ENCODE peak calls at places on chromosomes 13 and 19, in nine cellular contexts. H is suprapubic skin, X is lung, R is upper lobe of right lung, F is body of pancreas, C is uterus, J is neural progenitor cell, M is BE2C, Y is thoracic aorta. Z is an unnamed sample.

GRCh38 chr13:73404581-73404980 is 345.8 kb downstream of the KLF5 start:
- DNase-seq in F (no peak), Y (no peak), C (no peak), X (no peak), J (no peak), R (no peak), M (no peak), H (no peak), Z (no peak)

GRCh38 chr19:8569066-8569761 is 8.0 kb downstream of the MYO1F start:
- DNase-seq in C (no peak), R (no peak), X (peak), J (no peak), Y (no peak), H (no peak), M (no peak), F (peak), Z (peak)

GRCh38 chr13:73428137-73428536 is 369.3 kb downstream of the KLF5 start:
- DNase-seq in H (no peak), X (no peak), C (no peak), F (no peak), J (no peak), R (no peak), M (no peak), Y (no peak), Z (no peak)

GRCh38 chr13:44710576-44710975 is 134.4 kb upstream of the TSC22D1 start:
- DNase-seq in H (no peak), F (no peak), X (no peak), R (no peak), M (no peak), C (no peak), Y (no peak), J (no peak), Z (no peak)

GRCh38 chr13:74084375-74084902 is 49.8 kb downstream of the KLF12 start:
- DNase-seq in H (no peak), Y (no peak), C (no peak), R (no peak), J (no peak), F (no peak), M (no peak), X (no peak), Z (no peak)

GRCh38 chr13:105918842-105919741 is 616.4 kb downstream of the EFNB2 start:
- DNase-seq in J (no peak), M (peak), X (no peak), C (no peak), H (no peak), R (no peak), F (peak), Y (no peak), Z (no peak)

GRCh38 chr13:111212517-111212873 is 97.4 kb downstream of the ARHGEF7 start:
- DNase-seq in F (no peak), Y (no peak), R (no peak), M (no peak), C (no peak), H (no peak), J (no peak), X (no peak), Z (no peak)

GRCh38 chr19:55676384-55676783 is 1.4 kb downstream of the EPN1 start:
- DNase-seq in C (no peak), J (no peak), Y (no peak), M (no peak), X (no peak), H (no peak), R (no peak), F (peak), Z (no peak)

GRCh38 chr19:42288411-42288810 is 13.5 kb upstream of the PRR19 start:
- DNase-seq in F (no peak), Y (no peak), J (no peak), C (no peak), X (no peak), R (no peak), H (no peak), M (no peak), Z (no peak)

GRCh38 chr13:20903164-20903475 is 574 bp upstream of the XPO4 start:
- DNase-seq in R (no peak), J (no peak), F (no peak), X (no peak), M (no peak), Y (no peak), H (no peak), C (no peak), Z (no peak)

GRCh38 chr13:53941588-53942190 is 913.1 kb downstream of the OLFM4 start:
- DNase-seq in C (no peak), R (no peak), J (no peak), Y (no peak), F (no peak), H (no peak), M (no peak), X (no peak), Z (no peak)

GRCh38 chr13:79369226-79369625 is 36.8 kb downstream of the RBM26 start:
- DNase-seq in J (no peak), F (no peak), Y (no peak), X (no peak), H (no peak), C (no peak), M (no peak), R (no peak), Z (no peak)

GRCh38 chr19:29965529-29965928 is 23.5 kb downstream of the URI1 start:
- DNase-seq in C (no peak), J (no peak), F (no peak), M (no peak), Y (no peak), H (no peak), X (no peak), R (no peak), Z (no peak)

GRCh38 chr13:113354831-113355610 is 8.9 kb downstream of the GRTP1 start:
- DNase-seq in F (no peak), C (no peak), J (no peak), H (no peak), M (no peak), X (no peak), Y (no peak), R (peak), Z (no peak)

GRCh38 chr19:16168465-16169081 is 4.8 kb downstream of the CIB3 start:
- DNase-seq in J (no peak), Y (no peak), X (no peak), F (no peak), C (no peak), R (no peak), H (no peak), M (no peak), Z (no peak)

GRCh38 chr13:32314271-32314967 is 744 bp downstream of the ZAR1L start:
- DNase-seq in H (no peak), X (peak), J (no peak), Y (no peak), M (no peak), F (no peak), R (peak), C (peak), Z (no peak)

GRCh38 chr19:13014101-13014920 is 19.0 kb downstream of the NFIX start:
- DNase-seq in R (no peak), M (no peak), Y (no peak), C (peak), H (no peak), J (peak), F (no peak), X (no peak), Z (no peak)

GRCh38 chr19:7083076-7083956 is 13.8 kb downstream of the ZNF557 start:
- DNase-seq in C (no peak), M (no peak), Y (no peak), F (no peak), H (no peak), X (no peak), R (no peak), J (no peak), Z (no peak)

GRCh38 chr19:47719047-47719885 is 6.0 kb downstream of the EHD2 start:
- DNase-seq in X (peak), H (peak), J (no peak), M (peak), Y (peak), F (peak), C (peak), R (peak), Z (no peak)

GRCh38 chr19:11451942-11452813 is 16.7 kb downstream of the PRKCSH start:
- DNase-seq in C (no peak), M (no peak), R (no peak), X (no peak), H (no peak), F (no peak), Y (no peak), J (peak), Z (no peak)

GRCh38 chr19:29531458-29532025 is 5.7 kb downstream of the VSTM2B start:
- DNase-seq in H (no peak), J (no peak), F (no peak), Y (no peak), R (peak), C (no peak), X (no peak), M (no peak), Z (no peak)

GRCh38 chr19:53196777-53197396 is 3.7 kb upstream of the ZNF665 start:
- DNase-seq in H (peak), R (peak), Y (peak), M (peak), C (peak), F (peak), J (peak), X (peak), Z (peak)

GRCh38 chr19:51799998-51800848 is 5.3 kb downstream of the FPR3 start:
- DNase-seq in M (no peak), X (peak), R (no peak), F (peak), H (no peak), Y (no peak), J (no peak), C (peak), Z (no peak)

GRCh38 chr19:51800849-51801244 is 5.9 kb downstream of the FPR3 start:
- DNase-seq in Y (no peak), F (no peak), R (no peak), H (no peak), X (no peak), C (no peak), M (no peak), J (no peak), Z (no peak)

GRCh38 chr19:51798127-51798526 is 3.2 kb downstream of the FPR3 start:
- DNase-seq in Y (no peak), H (no peak), J (no peak), F (no peak), X (no peak), R (no peak), C (no peak), M (no peak), Z (no peak)

GRCh38 chr19:51799311-51799997 is 4.5 kb downstream of the FPR3 start:
- DNase-seq in H (peak), C (peak), Y (peak), R (peak), X (peak), M (peak), F (peak), J (no peak), Z (no peak)

DNA sequence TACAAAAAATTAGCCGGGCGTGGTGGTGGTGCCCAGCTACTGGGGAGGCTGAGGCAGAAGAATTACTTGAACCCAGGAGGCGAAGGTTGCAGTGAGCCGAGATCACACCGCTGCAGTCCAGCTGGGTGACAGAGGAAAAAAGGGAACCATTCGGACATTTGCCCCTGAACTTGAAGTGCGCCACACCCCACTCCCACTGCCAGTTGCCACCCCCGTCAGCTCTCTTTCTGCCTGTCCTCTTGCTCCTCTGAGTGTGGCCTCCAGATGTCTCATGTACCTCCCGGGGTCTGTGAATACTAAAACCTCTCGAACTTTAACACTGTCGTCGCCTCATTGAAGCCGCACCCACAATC is 4.0 kb downstream of the FPR3 start:
- DNase-seq in F (peak), X (no peak), M (no peak), Y (peak), H (no peak), J (no peak), R (peak), C (no peak), Z (no peak)
- H3K4me3 ChIP-seq in F (no peak), X (no peak), M (no peak), Y (peak), H (no peak), J (no peak), R (no peak), C (no peak), Z (no peak)

GRCh38 chr19:1020868-1021425 is at the start of gene TMEM259:
- DNase-seq in F (peak), R (peak), J (peak), H (peak), C (peak), Y (peak), M (peak), X (peak), Z (peak)
- TF ChIP-seq CTCF in F (no peak), R (no peak), J (peak), H (no peak), C (no peak), Y (no peak), M (no peak), X (no peak), Z (no peak)

GRCh38 chr19:18650468-18651001 is 13.7 kb downstream of the KLHL26 start:
- DNase-seq in H (peak), X (peak), M (no peak), F (peak), Y (peak), C (peak), J (peak), R (no peak), Z (no peak)

GRCh38 chr19:18650048-18650435 is 13.2 kb downstream of the KLHL26 start:
- DNase-seq in R (no peak), F (peak), H (no peak), X (no peak), M (no peak), C (peak), Y (no peak), J (no peak), Z (no peak)

GRCh38 chr19:18647807-18648206 is 11.0 kb downstream of the KLHL26 start:
- DNase-seq in Y (no peak), X (no peak), M (no peak), F (no peak), C (no peak), H (no peak), J (no peak), R (no peak), Z (no peak)

GRCh38 chr19:18648971-18649310 is 12.1 kb downstream of the KLHL26 start:
- DNase-seq in X (no peak), J (no peak), C (no peak), Y (no peak), H (no peak), F (peak), M (no peak), R (no peak), Z (no peak)

GRCh38 chr19:18649371-18650047 is 12.7 kb downstream of the KLHL26 start:
- DNase-seq in R (peak), H (peak), M (peak), X (peak), F (peak), C (peak), J (peak), Y (no peak), Z (no peak)
- H3K4me3 ChIP-seq in R (peak), H (peak), M (no peak), X (no peak), F (no peak), C (peak), J (no peak), Y (peak), Z (no peak)

GRCh38 chr13:70338608-70339007 is 230.4 kb upstream of the KLHL1 start:
- DNase-seq in M (no peak), Y (no peak), X (no peak), F (no peak), C (no peak), H (no peak), R (no peak), J (no peak), Z (no peak)

GRCh38 chr13:70333752-70334151 is 225.5 kb upstream of the KLHL1 start:
- DNase-seq in M (no peak), H (no peak), F (no peak), J (no peak), Y (no peak), C (no peak), R (no peak), X (no peak), Z (no peak)

GRCh38 chr13:70339738-70340137 is 231.5 kb upstream of the KLHL1 start:
- DNase-seq in C (no peak), X (no peak), F (peak), M (peak), H (no peak), J (peak), R (no peak), Y (no peak), Z (no peak)
- TF ChIP-seq CTCF in C (no peak), X (no peak), F (peak), M (peak), H (no peak), J (peak), R (no peak), Y (no peak), Z (peak)

GRCh38 chr13:66765559-66765958 is 464.6 kb downstream of the PCDH9 start:
- DNase-seq in H (no peak), J (no peak), X (no peak), M (no peak), Y (no peak), C (no peak), R (no peak), F (no peak), Z (no peak)
- H3K4me3 ChIP-seq in H (no peak), J (no peak), X (no peak), M (no peak), Y (no peak), C (no peak), R (no peak), F (no peak), Z (no peak)

GRCh38 chr13:51818276-51818675 is 14.3 kb upstream of the DHRS12 start:
- DNase-seq in J (no peak), H (no peak), Y (no peak), F (no peak), R (no peak), C (no peak), X (no peak), M (no peak), Z (no peak)
- TF ChIP-seq CTCF in J (no peak), H (no peak), Y (no peak), F (no peak), R (no peak), C (no peak), X (no peak), M (peak), Z (peak)

Z was measured in GM12864.